ENCODE peak calls at places on chromosomes 3 and 15, in eight cellular contexts. F is A549, E is H9, T is breast epithelium, K is progenitor cell of endocrine pancreas, P is cardiac muscle cell, H is transverse colon, M is dorsolateral prefrontal cortex. A is an unnamed sample.

GRCh38 chr3:108071394-108071793 is 19.4 kb downstream of the CD47 start:
- DNase-seq in F (no peak), E (no peak), T (no peak), K (no peak), P (no peak), H (no peak), M (no peak), A (peak; percentile 40)

GRCh38 chr3:154430014-154430413 is at the start of gene GPR149:
- DNase-seq in F (no peak), E (peak; percentile 72), T (no peak), K (no peak), P (no peak), H (no peak), M (no peak), A (no peak)

GRCh38 chr3:158419820-158420653 is 151.0 kb upstream of the MLF1 start:
- DNase-seq in F (no peak), E (no peak), T (no peak), K (no peak), P (no peak), H (no peak), M (no peak), A (no peak)

GRCh38 chr3:66400381-66401156 is 100.3 kb downstream of the LRIG1 start:
- DNase-seq in F (no peak), E (no peak), T (no peak), K (no peak), P (no peak), H (no peak), M (no peak), A (no peak)

GRCh38 chr3:140576444-140576843 is 101.4 kb upstream of the TRIM42 start:
- DNase-seq in F (no peak), E (no peak), T (no peak), K (no peak), P (no peak), H (no peak), M (no peak), A (no peak)

GRCh38 chr3:14496351-14496750 is 43.8 kb downstream of the GRIP2 start:
- DNase-seq in F (no peak), E (no peak), T (no peak), K (no peak), P (no peak), H (no peak), M (no peak), A (no peak)

GRCh38 chr3:134817297-134817696 is 22.2 kb downstream of the EPHB1 start:
- DNase-seq in F (no peak), E (no peak), T (no peak), K (no peak), P (no peak), H (no peak), M (no peak), A (no peak)

GRCh38 chr3:16533928-16534913 is 20.7 kb upstream of the RFTN1 start:
- DNase-seq in F (no peak), E (no peak), T (no peak), K (no peak), P (no peak), H (no peak), M (no peak), A (no peak)

GRCh38 chr3:45549961-45550360 is 44.6 kb upstream of the LIMD1 start:
- DNase-seq in F (no peak), E (no peak), T (no peak), K (no peak), P (no peak), H (no peak), M (no peak), A (no peak)

GRCh38 chr3:196989721-196990262 is 21.2 kb upstream of the PIGZ start:
- DNase-seq in F (no peak), E (no peak), T (no peak), K (no peak), P (no peak), H (no peak), M (no peak), A (no peak)

GRCh38 chr3:47850062-47850802 is 47.3 kb downstream of the DHX30 start:
- DNase-seq in F (no peak), E (no peak), T (no peak), K (no peak), P (peak; percentile 48), H (no peak), M (no peak), A (no peak)

GRCh38 chr3:195236801-195237570 is 34.0 kb downstream of the XXYLT1 start:
- DNase-seq in F (no peak), E (no peak), T (peak; percentile 37), K (no peak), P (no peak), H (no peak), M (no peak), A (no peak)

GRCh38 chr15:31325432-31325975 is 1.1 kb upstream of the KLF13 start:
- DNase-seq in F (peak; percentile 43), E (no peak), T (no peak), K (peak; percentile 35), P (no peak), H (peak; percentile 77), M (peak; percentile 70), A (no peak)

GRCh38 chr15:40258544-40258943 is 19.7 kb downstream of the PAK6 start:
- DNase-seq in F (no peak), E (peak; percentile 66), T (no peak), K (no peak), P (no peak), H (no peak), M (no peak), A (no peak)

GRCh38 chr3:162799910-162800309 is 1303.3 kb downstream of the OTOL1 start:
- DNase-seq in F (no peak), E (no peak), T (no peak), K (no peak), P (no peak), H (no peak), M (no peak), A (no peak)

GRCh38 chr15:31031471-31032064 is 40.1 kb upstream of the MTMR10 start:
- DNase-seq in F (no peak), E (no peak), T (no peak), K (no peak), P (peak; percentile 49), H (no peak), M (no peak), A (no peak)

GRCh38 chr3:169400874-169401273 is 262.6 kb downstream of the MECOM start:
- DNase-seq in F (no peak), E (no peak), T (no peak), K (no peak), P (no peak), H (no peak), M (no peak), A (no peak)

GRCh38 chr3:46960081-46960701 is 16.4 kb downstream of the CCDC12 start:
- DNase-seq in F (no peak), E (no peak), T (no peak), K (no peak), P (peak; percentile 53), H (no peak), M (no peak), A (no peak)

GRCh38 chr15:73760777-73761329 is 7.7 kb upstream of the INSYN1 start:
- DNase-seq in F (no peak), E (no peak), T (no peak), K (no peak), P (no peak), H (no peak), M (no peak), A (no peak)

DNA sequence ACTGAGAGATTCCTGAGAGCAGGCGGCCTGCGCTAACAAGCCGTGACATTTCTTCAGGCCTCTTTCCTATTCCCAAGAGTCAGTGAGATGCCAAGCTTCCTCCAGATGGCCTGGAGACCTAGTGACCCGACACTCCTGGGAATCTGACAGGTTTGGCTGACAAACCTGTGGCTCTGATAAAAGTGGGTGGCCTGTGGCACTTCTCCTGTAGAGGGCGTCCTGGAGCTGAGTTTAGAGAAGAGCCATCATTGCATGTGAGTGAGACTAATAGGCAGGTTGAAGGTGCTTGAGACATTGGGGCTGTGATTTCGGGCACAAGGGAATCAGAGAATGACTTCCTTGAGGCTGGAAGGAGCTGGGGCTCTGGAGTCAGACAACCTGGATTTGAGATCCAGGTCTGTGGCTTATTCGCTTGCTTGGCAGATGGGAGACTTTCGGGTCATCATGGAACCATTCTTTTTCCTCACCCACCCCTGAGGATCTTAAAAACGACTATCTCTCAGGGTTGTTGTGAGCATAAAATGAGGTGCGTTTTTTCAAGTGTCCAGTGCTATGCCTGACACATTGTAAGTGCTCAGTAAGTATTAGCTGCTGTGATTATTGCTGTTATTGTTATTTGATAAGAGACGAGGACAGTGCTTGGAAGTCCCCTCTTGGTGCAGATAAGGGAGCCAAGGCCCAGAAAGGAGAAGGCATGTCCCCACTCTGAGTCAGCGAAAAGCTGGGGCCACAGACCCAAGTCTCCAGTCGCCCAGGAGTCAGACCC is 77.2 kb downstream of the SCN10A start:
- DNase-seq in F (peak; percentile 37), E (peak; percentile 92), T (no peak), K (peak; percentile 29), P (peak; percentile 67), H (peak; percentile 28), M (no peak), A (no peak)
- TF ChIP-seq CTCF in F (peak; percentile 26), E (peak; percentile 89), T (no peak), K (peak; percentile 57), P (peak; percentile 93), H (peak; percentile 33), M (no peak), A (no peak)

GRCh38 chr3:13305623-13306022 is 114.5 kb downstream of the NUP210 start:
- DNase-seq in F (no peak), E (no peak), T (no peak), K (no peak), P (no peak), H (no peak), M (no peak), A (no peak)

GRCh38 chr3:13309004-13309403 is 111.1 kb downstream of the NUP210 start:
- DNase-seq in F (no peak), E (no peak), T (no peak), K (no peak), P (no peak), H (no peak), M (no peak), A (no peak)

GRCh38 chr3:13307041-13307440 is 113.1 kb downstream of the NUP210 start:
- DNase-seq in F (no peak), E (no peak), T (no peak), K (no peak), P (no peak), H (no peak), M (no peak), A (no peak)

GRCh38 chr3:13303410-13303809 is 116.7 kb downstream of the NUP210 start:
- DNase-seq in F (no peak), E (no peak), T (no peak), K (no peak), P (peak; percentile 13), H (no peak), M (no peak), A (no peak)

GRCh38 chr3:13308406-13308805 is 111.7 kb downstream of the NUP210 start:
- DNase-seq in F (peak; percentile 80), E (peak; percentile 86), T (no peak), K (no peak), P (peak; percentile 38), H (peak; percentile 31), M (peak; percentile 35), A (no peak)
- TF ChIP-seq CTCF in F (peak; percentile 45), E (peak; percentile 69), T (peak; percentile 24), K (peak; percentile 50), P (peak; percentile 54), H (peak; percentile 42), M (peak; percentile 53), A (peak; percentile 58)

GRCh38 chr3:27105904-27106303 is 263.3 kb downstream of the NEK10 start:
- DNase-seq in F (peak; percentile 6), E (peak; percentile 60), T (no peak), K (no peak), P (no peak), H (peak; percentile 12), M (no peak), A (no peak)
- TF ChIP-seq CTCF in F (peak; percentile 17), E (peak; percentile 56), T (no peak), K (peak; percentile 56), P (peak; percentile 8), H (peak; percentile 18), M (no peak), A (no peak)

GRCh38 chr3:33884204-33884561 is 85.8 kb downstream of the PDCD6IP start:
- DNase-seq in F (peak; percentile 37), E (peak; percentile 44), T (no peak), K (no peak), P (peak; percentile 46), H (no peak), M (no peak), A (no peak)
- TF ChIP-seq CTCF in F (peak; percentile 21), E (peak; percentile 10), T (peak; percentile 20), K (no peak), P (peak; percentile 33), H (peak; percentile 15), M (no peak), A (no peak)

A was measured in natural killer cell.